ENCODE peak calls at places on chromosomes 13 and 19, in five cellular contexts. One of them, this sample, is unnamed.
A peak's percentile ranks its signal among the peaks of the same experiment; 100 is the strongest.

GRCh38 chr13:40453666-40454030 is 212.8 kb downstream of the FOXO1 start:
- DNase-seq in astrocyte: no peak
- DNase-seq in PC-3: peak; percentile 79
- DNase-seq in testis: no peak
- DNase-seq in spleen: no peak
- DNase-seq in this sample: no peak

GRCh38 chr13:27619711-27620376 is 485 bp downstream of the LNX2 start:
- DNase-seq in astrocyte: peak; percentile 11
- DNase-seq in PC-3: peak; percentile 29
- DNase-seq in testis: peak; percentile 38
- DNase-seq in spleen: peak; percentile 93
- DNase-seq in this sample: no peak

GRCh38 chr13:33710924-33711323 is 107.0 kb upstream of the RFC3 start:
- DNase-seq in astrocyte: no peak
- DNase-seq in PC-3: no peak
- DNase-seq in testis: no peak
- DNase-seq in spleen: no peak
- DNase-seq in this sample: no peak

GRCh38 chr13:59680429-59681024 is 483.2 kb downstream of the DIAPH3 start:
- DNase-seq in astrocyte: no peak
- DNase-seq in PC-3: peak; percentile 39
- DNase-seq in testis: no peak
- DNase-seq in spleen: no peak
- DNase-seq in this sample: no peak

GRCh38 chr19:15843186-15843585 is 27.7 kb upstream of the OR10H1 start:
- DNase-seq in astrocyte: no peak
- DNase-seq in PC-3: no peak
- DNase-seq in testis: no peak
- DNase-seq in spleen: no peak
- DNase-seq in this sample: no peak

GRCh38 chr13:59746291-59746962 is 417.3 kb downstream of the DIAPH3 start:
- DNase-seq in astrocyte: peak; percentile 79
- DNase-seq in PC-3: peak; percentile 2
- DNase-seq in testis: no peak
- DNase-seq in spleen: no peak
- DNase-seq in this sample: no peak

GRCh38 chr19:51136891-51137551 is 5.1 kb upstream of the SIGLEC7 start:
- DNase-seq in astrocyte: no peak
- DNase-seq in PC-3: no peak
- DNase-seq in testis: no peak
- DNase-seq in spleen: peak; percentile 83
- DNase-seq in this sample: no peak

GRCh38 chr13:84994582-84994981 is 804.6 kb downstream of the SLITRK6 start:
- DNase-seq in astrocyte: peak; percentile 11
- DNase-seq in PC-3: peak; percentile 67
- DNase-seq in testis: no peak
- DNase-seq in spleen: no peak
- DNase-seq in this sample: no peak

GRCh38 chr19:53102701-53103140 is 501 bp downstream of the ZNF160 start:
- DNase-seq in astrocyte: peak; percentile 10
- DNase-seq in PC-3: peak; percentile 26
- DNase-seq in testis: no peak
- DNase-seq in spleen: peak; percentile 86
- DNase-seq in this sample: peak; percentile 7

GRCh38 chr19:54190942-54191670 is at the start of gene TSEN34:
- DNase-seq in astrocyte: peak; percentile 27
- DNase-seq in PC-3: peak; percentile 92
- DNase-seq in testis: peak; percentile 93
- DNase-seq in spleen: peak; percentile 98
- DNase-seq in this sample: no peak

GRCh38 chr13:44040070-44040753 is 160.5 kb downstream of the LACC1 start:
- DNase-seq in astrocyte: peak; percentile 37
- DNase-seq in PC-3: peak; percentile 45
- DNase-seq in testis: no peak
- DNase-seq in spleen: no peak
- DNase-seq in this sample: peak; percentile 20

GRCh38 chr13:74573654-74574053 is 439.4 kb upstream of the KLF12 start:
- DNase-seq in astrocyte: no peak
- DNase-seq in PC-3: no peak
- DNase-seq in testis: peak; percentile 25
- DNase-seq in spleen: no peak
- DNase-seq in this sample: no peak

GRCh38 chr19:12611361-12611699 is 610 bp downstream of the ZNF791 start:
- DNase-seq in astrocyte: peak; percentile 63
- DNase-seq in PC-3: peak; percentile 81
- DNase-seq in testis: peak; percentile 83
- DNase-seq in spleen: peak; percentile 74
- DNase-seq in this sample: peak; percentile 44

GRCh38 chr19:19544257-19545127 is 6.4 kb downstream of the CILP2 start:
- DNase-seq in astrocyte: no peak
- DNase-seq in PC-3: no peak
- DNase-seq in testis: no peak
- DNase-seq in spleen: no peak
- DNase-seq in this sample: no peak

GRCh38 chr13:84446972-84447700 is 564.9 kb upstream of the SLITRK1 start:
- DNase-seq in astrocyte: no peak
- DNase-seq in PC-3: no peak
- DNase-seq in testis: no peak
- DNase-seq in spleen: peak; percentile 31
- DNase-seq in this sample: no peak

GRCh38 chr13:40053401-40053800 is 397.9 kb downstream of the COG6 start:
- DNase-seq in astrocyte: no peak
- DNase-seq in PC-3: no peak
- DNase-seq in testis: no peak
- DNase-seq in spleen: no peak
- DNase-seq in this sample: no peak

GRCh38 chr19:46639356-46640061 is 3.5 kb upstream of the GNG8 start:
- DNase-seq in astrocyte: peak; percentile 24
- DNase-seq in PC-3: no peak
- DNase-seq in testis: peak; percentile 31
- DNase-seq in spleen: peak; percentile 81
- DNase-seq in this sample: no peak

GRCh38 chr13:53250272-53250875 is 221.8 kb downstream of the OLFM4 start:
- DNase-seq in astrocyte: peak; percentile 56
- DNase-seq in PC-3: peak; percentile 79
- DNase-seq in testis: peak; percentile 43
- DNase-seq in spleen: no peak
- DNase-seq in this sample: peak; percentile 17

GRCh38 chr19:37413243-37414084 is 42.6 kb downstream of the ZNF527 start:
- DNase-seq in astrocyte: no peak
- DNase-seq in PC-3: no peak
- DNase-seq in testis: no peak
- DNase-seq in spleen: no peak
- DNase-seq in this sample: no peak

GRCh38 chr13:79988573-79988972 is 352.4 kb downstream of the SPRY2 start:
- DNase-seq in astrocyte: peak; percentile 62
- DNase-seq in PC-3: peak; percentile 69
- DNase-seq in testis: no peak
- DNase-seq in spleen: no peak
- DNase-seq in this sample: no peak

GRCh38 chr19:1237027-1237659 is 662 bp downstream of the CBARP start:
- DNase-seq in astrocyte: no peak
- DNase-seq in PC-3: no peak
- DNase-seq in testis: no peak
- DNase-seq in spleen: no peak
- DNase-seq in this sample: no peak

GRCh38 chr13:60016229-60016628 is 147.5 kb downstream of the DIAPH3 start:
- DNase-seq in astrocyte: no peak
- DNase-seq in PC-3: no peak
- DNase-seq in testis: no peak
- DNase-seq in spleen: no peak
- DNase-seq in this sample: no peak

DNA sequence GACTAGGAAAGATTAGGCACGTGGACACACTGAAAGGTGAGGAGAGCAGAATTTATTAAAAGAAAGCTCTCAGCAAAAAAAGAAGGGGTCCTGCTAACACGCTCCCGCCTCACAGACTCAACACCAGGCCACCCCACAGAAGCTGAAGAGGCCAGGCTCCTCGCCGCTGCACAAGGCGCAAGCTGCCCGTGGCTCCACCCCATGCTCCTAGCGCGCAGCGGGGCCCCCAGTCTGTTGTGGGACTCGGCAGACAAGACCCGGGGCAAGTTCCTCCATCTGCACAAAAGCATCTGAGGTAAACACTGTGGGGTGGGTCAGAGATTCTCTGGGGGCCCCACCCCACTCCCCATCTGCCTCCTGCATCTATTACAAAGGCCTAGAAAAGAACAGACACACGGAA is 1462.4 kb downstream of the EFNB2 start:
- DNase-seq in astrocyte: no peak
- DNase-seq in PC-3: no peak
- DNase-seq in testis: no peak
- DNase-seq in spleen: no peak
- DNase-seq in this sample: no peak
- H3K4me3 ChIP-seq in astrocyte: no peak overlapping the region
- H3K4me3 ChIP-seq in PC-3: no peak overlapping the region
- H3K4me3 ChIP-seq in testis: no peak overlapping the region
- H3K4me3 ChIP-seq in spleen: no peak overlapping the region
- H3K4me3 ChIP-seq in this sample: no peak overlapping the region

DNA sequence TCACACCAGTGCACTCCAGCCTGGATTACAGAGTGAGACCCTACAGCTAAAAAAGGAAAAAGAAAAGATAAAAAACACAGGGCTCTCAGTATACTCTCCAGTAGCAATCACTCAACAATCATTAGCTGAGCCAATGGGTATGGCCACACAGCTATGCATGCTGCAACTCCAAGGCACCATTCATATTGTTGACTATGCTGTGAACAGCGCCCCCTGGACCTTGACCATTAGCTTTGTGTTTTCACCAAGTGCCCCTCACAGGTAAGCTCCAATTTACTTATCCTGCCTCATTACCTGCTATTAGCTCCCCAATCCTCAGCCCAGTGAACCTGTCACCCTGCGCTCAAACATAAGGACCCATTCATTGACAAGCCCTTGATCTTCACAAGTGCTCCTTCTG is 35.8 kb downstream of the ZIC5 start:
- DNase-seq in astrocyte: no peak
- DNase-seq in PC-3: no peak
- DNase-seq in testis: no peak
- DNase-seq in spleen: no peak
- DNase-seq in this sample: no peak
- TF ChIP-seq CTCF in astrocyte: no peak
- TF ChIP-seq CTCF in PC-3: peak; percentile 25
- TF ChIP-seq CTCF in testis: no peak
- TF ChIP-seq CTCF in spleen: no peak
- TF ChIP-seq CTCF in this sample: peak; percentile 2

DNA sequence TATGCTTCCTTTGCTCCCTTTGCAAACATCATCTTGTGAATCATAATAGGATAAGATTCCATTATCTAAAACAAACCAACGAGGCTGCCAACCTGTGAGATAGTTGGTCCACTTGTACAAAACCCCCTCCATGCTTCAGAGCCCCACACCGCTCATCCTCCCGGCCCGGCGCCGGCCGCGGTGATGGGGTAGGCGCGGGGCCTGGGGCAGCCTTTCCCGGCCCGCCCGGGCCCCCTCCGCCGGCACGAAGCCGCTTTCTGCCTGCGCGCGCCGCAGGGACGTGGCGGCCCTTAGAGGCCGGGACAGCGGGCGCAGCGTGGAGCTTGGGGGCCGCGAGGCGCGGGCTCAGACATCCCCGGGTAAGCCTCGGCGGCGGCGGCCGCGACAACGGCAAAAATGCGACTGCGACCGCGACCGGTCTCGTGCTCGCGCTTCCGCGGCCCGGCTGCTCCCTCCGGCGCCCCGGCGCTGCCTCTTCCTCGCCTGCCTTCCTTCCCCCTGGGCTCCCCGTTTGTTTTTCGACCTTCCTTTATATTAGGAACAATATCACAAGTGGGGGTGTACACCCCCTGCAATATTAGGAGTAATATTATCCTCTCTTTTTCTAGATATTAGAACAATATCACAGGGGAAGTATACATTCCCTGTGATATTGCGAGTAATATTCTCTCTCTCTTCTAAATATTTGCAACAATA is 54.0 kb upstream of the CEACAM21 start:
- DNase-seq in astrocyte: no peak
- DNase-seq in PC-3: no peak
- DNase-seq in testis: no peak
- DNase-seq in spleen: peak; percentile 88
- DNase-seq in this sample: no peak
- H3K4me3 ChIP-seq in astrocyte: no peak overlapping the region
- H3K4me3 ChIP-seq in PC-3: no peak overlapping the region
- H3K4me3 ChIP-seq in testis: peak overlapping the region; percentile 34
- H3K4me3 ChIP-seq in spleen: peak overlapping the region; percentile 38
- H3K4me3 ChIP-seq in this sample: no peak overlapping the region

GRCh38 chr13:50581586-50582196 is 261.8 kb downstream of the DLEU7 start:
- DNase-seq in astrocyte: no peak
- DNase-seq in PC-3: no peak
- DNase-seq in testis: no peak
- DNase-seq in spleen: no peak
- DNase-seq in this sample: no peak

GRCh38 chr13:50576156-50576555 is 267.3 kb downstream of the DLEU7 start:
- DNase-seq in astrocyte: no peak
- DNase-seq in PC-3: peak; percentile 59
- DNase-seq in testis: no peak
- DNase-seq in spleen: no peak
- DNase-seq in this sample: no peak

GRCh38 chr13:50584856-50585580 is 258.5 kb downstream of the DLEU7 start:
- DNase-seq in astrocyte: no peak
- DNase-seq in PC-3: no peak
- DNase-seq in testis: no peak
- DNase-seq in spleen: no peak
- DNase-seq in this sample: no peak

GRCh38 chr13:50577806-50578205 is 265.7 kb downstream of the DLEU7 start:
- DNase-seq in astrocyte: no peak
- DNase-seq in PC-3: no peak
- DNase-seq in testis: no peak
- DNase-seq in spleen: no peak
- DNase-seq in this sample: no peak

GRCh38 chr13:50580684-50581305 is 262.7 kb downstream of the DLEU7 start:
- DNase-seq in astrocyte: peak; percentile 98
- DNase-seq in PC-3: no peak
- DNase-seq in testis: no peak
- DNase-seq in spleen: no peak
- DNase-seq in this sample: no peak
- TF ChIP-seq CTCF in astrocyte: peak; percentile 49
- TF ChIP-seq CTCF in PC-3: no peak
- TF ChIP-seq CTCF in testis: no peak
- TF ChIP-seq CTCF in spleen: no peak
- TF ChIP-seq CTCF in this sample: peak; percentile 20

DNA sequence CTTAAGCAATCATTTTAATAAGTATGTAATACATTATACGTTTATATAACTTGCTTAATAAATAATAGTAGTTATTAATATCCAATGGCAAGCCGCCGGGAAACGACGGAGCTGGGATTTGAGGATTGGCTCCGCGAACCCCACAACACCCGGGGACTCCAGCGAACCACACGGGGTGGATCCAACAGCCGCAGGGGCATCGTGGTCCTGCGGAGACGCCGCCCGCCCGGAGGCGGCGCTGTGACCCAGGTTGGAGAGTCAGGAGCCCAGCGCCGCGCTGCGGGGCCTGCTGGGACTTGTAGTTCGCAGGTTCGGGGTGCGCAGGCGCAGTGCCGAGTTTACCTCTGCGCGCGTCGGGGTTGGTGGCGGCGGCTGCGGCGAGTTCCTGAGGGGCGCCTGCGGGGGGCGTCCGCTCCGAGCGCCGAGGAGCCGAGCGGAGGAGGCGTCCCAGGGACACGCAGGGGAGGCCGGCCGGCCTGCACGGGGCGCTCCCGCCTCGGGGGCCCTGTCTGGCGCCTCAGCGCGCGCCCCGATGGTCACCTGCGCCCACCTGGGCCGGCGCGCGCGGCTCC is at the start of gene ZNF554:
- DNase-seq in astrocyte: peak; percentile 77
- DNase-seq in PC-3: peak; percentile 92
- DNase-seq in testis: peak; percentile 98
- DNase-seq in spleen: peak; percentile 99
- DNase-seq in this sample: peak; percentile 75
- H3K4me3 ChIP-seq in astrocyte: peak within 1 kb of the TSS; percentile 75
- H3K4me3 ChIP-seq in PC-3: peak within 1 kb of the TSS; percentile 77
- H3K4me3 ChIP-seq in testis: peak within 1 kb of the TSS; percentile 72
- H3K4me3 ChIP-seq in spleen: peak within 1 kb of the TSS; percentile 58
- H3K4me3 ChIP-seq in this sample: peak within 1 kb of the TSS; percentile 71

This sample was measured in retinal pigment epithelial cell.